ENCODE peak calls at places on chromosomes 4 and X, in eight cellular contexts. L is myocyte; F is NAMALWA; P is WTC11; N is fibroblast of mammary gland; G is amniotic stem cell; M is activated effector memory CD4-positive, alpha-beta T cell treated with Interleukin-2 at 50 U/mL for 16 hours; D is B cell. Q is an unnamed sample.

GRCh38 chr4:1971456-1972200 is 37.1 kb downstream of the NELFA start:
- DNase-seq in L (no peak), D (no peak), F (no peak), G (no peak), N (no peak), M (no peak), P (no peak), Q (no peak)

GRCh38 chrX:38004046-38004445 is 2.3 kb upstream of the SYTL5 start:
- DNase-seq in F (no peak), D (no peak), G (no peak), N (peak; percentile 11), M (no peak), P (no peak), L (no peak), Q (no peak)

GRCh38 chrX:138001219-138001618 is 435.3 kb downstream of the ZIC3 start:
- DNase-seq in N (no peak), M (no peak), F (no peak), D (no peak), P (no peak), G (no peak), L (no peak), Q (no peak)

GRCh38 chr4:173524218-173525117 is 5.6 kb downstream of the HAND2 start:
- DNase-seq in G (no peak), L (no peak), M (no peak), F (no peak), D (no peak), N (no peak), P (no peak), Q (peak; percentile 36)

GRCh38 chrX:36019164-36019563 is 99.6 kb downstream of the CFAP47 start:
- DNase-seq in P (no peak), M (no peak), G (no peak), F (no peak), D (no peak), L (no peak), N (no peak), Q (no peak)

GRCh38 chr4:38275331-38275821 is 315.2 kb downstream of the PTTG2 start:
- DNase-seq in M (no peak), L (no peak), N (no peak), D (no peak), F (no peak), P (no peak), G (no peak), Q (no peak)

GRCh38 chr4:109703664-109704351 is 563 bp upstream of the CASP6 start:
- DNase-seq in F (no peak), N (no peak), P (no peak), D (no peak), L (peak; percentile 14), M (no peak), G (no peak), Q (no peak)

GRCh38 chr4:12146349-12146748 is 717.7 kb upstream of the HS3ST1 start:
- DNase-seq in N (no peak), M (no peak), F (no peak), L (no peak), G (no peak), P (no peak), D (no peak), Q (no peak)

GRCh38 chr4:37767546-37767945 is 58.9 kb upstream of the PGM2 start:
- DNase-seq in L (peak; percentile 36), F (no peak), M (no peak), D (no peak), N (peak; percentile 59), P (no peak), G (no peak), Q (no peak)

GRCh38 chr4:117577686-117578085 is 456.6 kb upstream of the NDST3 start:
- DNase-seq in M (no peak), P (no peak), G (no peak), L (no peak), N (no peak), D (no peak), F (no peak), Q (no peak)

GRCh38 chr4:26542996-26543395 is 40.9 kb upstream of the TBC1D19 start:
- DNase-seq in N (no peak), L (no peak), F (no peak), M (no peak), D (no peak), G (no peak), P (no peak), Q (no peak)

GRCh38 chr4:42878868-42879267 is 13.6 kb upstream of the GRXCR1 start:
- DNase-seq in M (no peak), P (no peak), F (no peak), L (no peak), N (no peak), G (no peak), D (no peak), Q (no peak)